ENCODE peak calls at places on chromosomes 3 and 15, in seven cellular contexts. J is fibroblast of mammary gland; X is naive thymus-derived CD4-positive, alpha-beta T cell; M is Caki2; K is stimulated activated CD4-positive, alpha-beta T cell treated with anti-CD3 and anti-CD28 coated beads, TNF-alpha, amount 100 ng/mL, for 4 hours; W is NCI-H446 treated with DMSO at 0.1 percent for 48 hours; I is Calu3. T is an unnamed sample.

GRCh38 chr3:112689385-112689784 is 48.4 kb upstream of the CCDC80 start:
- DNase-seq in M (no peak), X (no peak), J (no peak), W (no peak), K (no peak), I (no peak), T (no peak)

GRCh38 chr3:15289661-15290060 is 42.7 kb downstream of the SH3BP5 start:
- DNase-seq in M (no peak), J (no peak), I (no peak), X (no peak), K (no peak), W (no peak), T (no peak)

GRCh38 chr15:56815247-56815646 is 81.9 kb upstream of the ZNF280D start:
- DNase-seq in W (no peak), K (no peak), I (peak), M (no peak), J (no peak), X (no peak), T (no peak)

GRCh38 chr3:185502987-185503386 is 4.2 kb upstream of the TMEM41A start:
- DNase-seq in J (no peak), K (no peak), W (no peak), M (no peak), I (no peak), X (no peak), T (no peak)

GRCh38 chr3:24628523-24629258 is 134.0 kb upstream of the THRB start:
- DNase-seq in M (no peak), J (peak), K (no peak), X (no peak), W (no peak), I (no peak), T (no peak)

GRCh38 chr3:24401090-24401810 is 93.4 kb downstream of the THRB start:
- DNase-seq in X (no peak), K (no peak), W (peak), J (peak), I (no peak), M (no peak), T (no peak)

GRCh38 chr3:31523543-31523942 is 9.2 kb upstream of the STT3B start:
- DNase-seq in X (no peak), W (no peak), I (no peak), M (no peak), J (no peak), K (no peak), T (no peak)

GRCh38 chr3:32510075-32510724 is 7.5 kb upstream of the CMTM6 start:
- DNase-seq in I (peak), X (peak), K (peak), J (peak), M (peak), W (no peak), T (peak)

GRCh38 chr15:50542051-50542450 is 4.4 kb downstream of the USP50 start:
- DNase-seq in J (peak), I (no peak), X (no peak), W (no peak), K (no peak), M (no peak), T (no peak)

GRCh38 chr15:62612183-62612733 is 430.3 kb upstream of the TPM1 start:
- DNase-seq in M (no peak), W (no peak), X (no peak), K (no peak), I (no peak), J (no peak), T (no peak)

GRCh38 chr3:142087676-142088075 is 61.7 kb downstream of the TFDP2 start:
- DNase-seq in W (no peak), I (no peak), X (no peak), K (no peak), M (peak), J (peak), T (no peak)

GRCh38 chr3:42403737-42404136 is 6.7 kb downstream of the LYZL4 start:
- DNase-seq in W (no peak), X (no peak), K (no peak), M (no peak), I (no peak), J (no peak), T (no peak)

GRCh38 chr3:14248477-14248848 is 69.8 kb downstream of the LSM3 start:
- DNase-seq in K (no peak), M (no peak), W (no peak), J (no peak), I (no peak), X (no peak), T (no peak)

GRCh38 chr3:134312072-134312872 is 61.6 kb upstream of the RYK start:
- DNase-seq in X (no peak), M (peak), J (peak), I (no peak), K (no peak), W (no peak), T (no peak)

T was measured in DMS 273 treated with DMSO at 0.1 percent for 48 hours.